ENCODE peak calls at places on chromosomes 16 and 17, in five cellular contexts. K is CD8-positive, alpha-beta T cell; E is tibial nerve; Q is lower leg skin; H is choroid plexus epithelial cell. R is an unnamed sample.

GRCh38 chr17:7858487-7858832 is 657 bp downstream of the CYB5D1 start:
- DNase-seq in H (peak; percentile 50), E (no peak), K (peak; percentile 22), Q (peak; percentile 89), R (peak; percentile 70)

GRCh38 chr17:27888945-27889344 is 4.2 kb downstream of the LYRM9 start:
- DNase-seq in E (no peak), K (no peak), Q (peak; percentile 46), H (peak; percentile 65), R (no peak)

GRCh38 chr16:67311607-67312449 is 14.7 kb downstream of the KCTD19 start:
- DNase-seq in H (peak; percentile 99), K (no peak), Q (no peak), E (peak; percentile 25), R (no peak)

GRCh38 chr16:70160821-70161220 is 12.8 kb upstream of the CLEC18C start:
- DNase-seq in K (no peak), E (no peak), H (no peak), Q (no peak), R (peak; percentile 52)

GRCh38 chr17:66900126-66901010 is 64.1 kb upstream of the CACNG4 start:
- DNase-seq in E (no peak), K (no peak), Q (no peak), H (peak; percentile 41), R (no peak)

GRCh38 chr16:12721841-12722467 is 81.7 kb downstream of the CPPED1 start:
- DNase-seq in K (no peak), H (no peak), E (peak; percentile 11), Q (no peak), R (no peak)

GRCh38 chr17:83077411-83077810 is 2.0 kb upstream of the METRNL start:
- DNase-seq in H (no peak), Q (no peak), K (no peak), E (no peak), R (no peak)

GRCh38 chr17:35731239-35731931 is at the start of gene RASL10B:
- DNase-seq in H (peak; percentile 57), K (peak; percentile 57), E (peak; percentile 37), Q (peak; percentile 89), R (peak; percentile 79)

GRCh38 chr16:84585886-84586285 is 32.0 kb downstream of the COTL1 start:
- DNase-seq in K (no peak), H (peak; percentile 15), E (no peak), Q (no peak), R (no peak)

GRCh38 chr16:77290451-77291110 is 91.4 kb downstream of the SYCE1L start:
- DNase-seq in Q (no peak), E (no peak), K (no peak), H (peak; percentile 57), R (no peak)

GRCh38 chr17:1972429-1973160 is 52.5 kb downstream of the RTN4RL1 start:
- DNase-seq in K (no peak), E (peak; percentile 36), H (peak; percentile 50), Q (no peak), R (no peak)

GRCh38 chr17:83174859-83175550 is 95.6 kb downstream of the METRNL start:
- DNase-seq in K (no peak), Q (peak; percentile 85), E (no peak), H (no peak), R (peak; percentile 51)

GRCh38 chr16:28098959-28099945 is 35.7 kb upstream of the GSG1L start:
- DNase-seq in E (no peak), K (no peak), Q (peak; percentile 78), H (no peak), R (no peak)

GRCh38 chr17:57340160-57340981 is 84.0 kb downstream of the MSI2 start:
- DNase-seq in H (no peak), K (no peak), Q (no peak), E (no peak), R (no peak)

GRCh38 chr17:57342141-57342540 is 85.8 kb downstream of the MSI2 start:
- DNase-seq in E (no peak), Q (no peak), H (peak; percentile 55), K (no peak), R (no peak)

GRCh38 chr17:57343717-57344116 is 87.4 kb downstream of the MSI2 start:
- DNase-seq in H (no peak), K (no peak), E (no peak), Q (no peak), R (no peak)

GRCh38 chr17:57342963-57343589 is 86.8 kb downstream of the MSI2 start:
- DNase-seq in E (no peak), Q (no peak), K (no peak), H (no peak), R (no peak)

DNA sequence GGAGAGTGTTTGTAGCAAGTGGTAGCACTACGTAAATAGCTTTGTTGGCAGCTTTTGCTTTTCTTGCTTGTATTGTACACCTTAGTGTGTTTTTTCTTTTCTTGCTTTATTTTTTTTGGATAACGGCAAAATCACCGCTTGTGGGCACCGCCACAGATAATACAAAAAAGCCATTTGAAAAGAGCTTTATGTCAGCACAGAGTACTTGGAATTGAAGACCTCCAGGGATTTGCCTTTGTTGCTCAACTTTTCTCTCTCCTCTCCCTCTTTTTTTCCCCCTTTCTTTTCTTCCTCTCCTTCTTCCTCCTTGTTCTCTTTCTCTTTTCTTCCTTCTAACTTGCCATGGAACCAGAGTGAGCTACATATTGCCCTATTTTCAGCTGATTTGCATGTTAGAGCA is 85.3 kb downstream of the MSI2 start:
- DNase-seq in E (no peak), H (no peak), K (no peak), Q (no peak), R (no peak)
- TF ChIP-seq CTCF in E (no peak), H (no peak), K (no peak), Q (no peak), R (no peak)

GRCh38 chr16:2834968-2835367 is 4.9 kb downstream of the ZG16B start:
- DNase-seq in E (no peak), K (no peak), H (no peak), Q (no peak), R (no peak)
- TF ChIP-seq CTCF in E (no peak), K (no peak), H (no peak), Q (no peak), R (no peak)

GRCh38 chr17:80963812-80964211 is 27.8 kb upstream of the CHMP6 start:
- DNase-seq in E (no peak), H (no peak), K (no peak), Q (no peak), R (no peak)

GRCh38 chr17:80962356-80963329 is 29.0 kb upstream of the CHMP6 start:
- DNase-seq in Q (no peak), K (no peak), E (no peak), H (no peak), R (no peak)

GRCh38 chr17:80964231-80964856 is 27.3 kb upstream of the CHMP6 start:
- DNase-seq in H (no peak), Q (no peak), K (no peak), E (no peak), R (no peak)

GRCh38 chr17:80965606-80966005 is 26.0 kb upstream of the CHMP6 start:
- DNase-seq in K (no peak), Q (no peak), E (no peak), H (no peak), R (no peak)

DNA sequence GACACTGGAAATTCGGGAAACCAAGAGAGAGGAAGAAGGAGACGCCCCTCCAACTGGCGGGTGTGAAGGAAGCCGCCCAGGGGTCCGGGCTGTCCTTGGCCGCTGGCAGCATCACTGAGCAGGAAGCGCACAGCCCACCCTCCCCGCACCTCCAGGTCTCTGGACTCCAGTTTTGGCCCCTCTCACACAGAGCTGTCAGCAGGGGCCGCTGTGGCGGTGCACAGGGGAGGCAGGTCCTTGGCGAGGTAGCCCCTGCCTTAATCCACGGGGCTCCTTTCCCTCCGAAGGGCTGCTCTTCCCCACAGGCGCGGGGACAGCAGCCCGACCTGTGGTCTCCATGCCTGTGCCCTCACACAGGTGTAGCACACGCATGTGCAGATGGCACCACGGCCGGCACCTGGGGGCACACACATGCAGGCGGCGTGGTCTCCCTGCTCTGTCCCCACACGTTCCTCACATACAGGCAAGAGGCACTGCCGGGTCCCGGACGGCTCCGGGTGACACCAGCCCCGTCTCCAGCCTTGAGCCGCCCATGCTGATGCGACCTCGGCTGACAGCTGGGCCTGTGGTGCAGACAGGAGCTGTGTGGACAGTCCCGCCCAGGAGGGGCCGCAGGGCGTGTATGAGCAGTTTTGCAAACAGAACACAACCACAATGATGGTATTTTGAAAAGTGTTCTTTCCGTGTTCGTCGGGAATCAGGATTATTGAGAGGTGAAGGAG is 26.6 kb upstream of the CHMP6 start:
- DNase-seq in H (no peak), K (no peak), E (no peak), Q (no peak), R (no peak)
- TF ChIP-seq CTCF in H (no peak), K (no peak), E (no peak), Q (no peak), R (no peak)

GRCh38 chr17:44636562-44636961 is 19.7 kb upstream of the MEIOC start:
- DNase-seq in Q (no peak), H (peak; percentile 85), E (no peak), K (no peak), R (no peak)
- TF ChIP-seq CTCF in Q (no peak), H (peak; percentile 55), E (peak; percentile 75), K (no peak), R (peak; percentile 78)

DNA sequence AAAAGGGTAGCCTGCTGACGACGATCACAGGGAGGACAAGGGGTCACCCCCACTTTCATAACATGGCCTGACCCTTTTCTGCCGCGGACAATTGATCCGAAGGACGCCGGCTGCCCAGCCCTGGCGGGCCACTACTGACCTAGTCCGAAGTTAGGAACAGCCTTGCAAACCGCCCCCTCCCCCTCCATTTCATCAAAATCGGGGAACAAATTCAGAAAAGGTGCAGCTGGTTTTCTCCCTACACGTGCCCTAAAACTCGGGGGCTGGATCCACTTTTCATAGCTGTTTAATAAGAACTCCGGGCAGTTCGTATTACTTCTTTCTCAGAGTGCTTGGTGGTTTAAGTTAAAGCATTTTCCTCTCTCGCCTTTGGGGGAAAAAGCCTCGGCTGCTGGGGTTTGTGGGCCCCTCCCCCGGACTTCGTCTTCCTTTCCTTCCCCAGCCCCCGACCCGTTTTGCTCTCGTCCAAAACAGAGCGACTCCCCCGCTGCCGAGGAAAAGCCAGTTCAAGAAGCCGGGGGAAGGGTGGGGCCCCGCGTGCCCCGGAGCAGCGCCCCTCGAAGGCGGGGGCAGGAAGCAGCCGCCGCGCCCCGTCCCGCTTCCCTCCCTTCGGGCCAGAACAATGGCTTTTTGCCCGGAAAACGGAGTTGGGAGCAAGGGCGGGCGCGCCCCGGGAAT is 643 bp upstream of the CBX2 start:
- DNase-seq in Q (peak; percentile 92), E (no peak), K (no peak), H (peak; percentile 33), R (peak; percentile 80)
- TF ChIP-seq CTCF in Q (no peak), E (no peak), K (no peak), H (peak; percentile 18), R (peak; percentile 68)

GRCh38 chr17:61333151-61333550 is 66.5 kb upstream of the TBX2 start:
- DNase-seq in H (no peak), K (no peak), E (no peak), Q (no peak), R (no peak)
- TF ChIP-seq CTCF in H (no peak), K (no peak), E (no peak), Q (no peak), R (no peak)

DNA sequence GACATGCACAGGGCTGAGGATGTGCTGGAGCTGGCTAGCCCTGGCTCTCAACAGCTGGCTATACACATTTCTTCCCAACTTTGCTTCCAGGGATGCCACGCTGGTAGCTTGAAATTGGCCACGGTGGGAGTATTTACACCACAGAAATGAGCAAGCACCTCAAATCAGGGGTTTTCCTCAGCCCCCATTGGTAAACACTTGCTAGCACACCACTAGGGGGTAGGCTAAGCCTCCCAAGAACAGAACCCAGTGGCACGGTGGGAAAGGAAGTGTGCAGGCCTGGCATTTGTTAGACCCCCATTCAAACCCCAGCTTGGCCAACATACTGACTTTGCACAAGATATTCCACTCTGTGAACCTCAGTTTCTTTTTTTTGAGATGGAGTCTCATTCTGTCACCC is 12.9 kb downstream of the DRC3 start:
- DNase-seq in K (no peak), Q (no peak), E (no peak), H (peak; percentile 40), R (no peak)
- TF ChIP-seq CTCF in K (no peak), Q (no peak), E (no peak), H (peak; percentile 58), R (peak; percentile 34)